ENCODE peak calls at places on chromosome 9, in ten cellular contexts. One of them, this sample, is unnamed.

GRCh38 chr9:136118061-136118366 is 661 bp downstream of the TMEM250 start:
- DNase-seq in heart right ventricle: peak
- DNase-seq in IMR-90: no peak
- DNase-seq in HFF-Myc: no peak
- DNase-seq in effector memory CD4-positive, alpha-beta T cell: no peak
- DNase-seq in H7: peak
- DNase-seq in lung: no peak
- DNase-seq in A549: no peak
- DNase-seq in CD4-positive, CD25-positive, alpha-beta regulatory T cell: no peak
- DNase-seq in astrocyte of the spinal cord: no peak
- DNase-seq in this sample: no peak

GRCh38 chr9:69433426-69433825 is 108.4 kb downstream of the ENTREP1 start:
- DNase-seq in heart right ventricle: no peak
- DNase-seq in IMR-90: peak
- DNase-seq in HFF-Myc: peak
- DNase-seq in effector memory CD4-positive, alpha-beta T cell: no peak
- DNase-seq in H7: no peak
- DNase-seq in lung: no peak
- DNase-seq in A549: no peak
- DNase-seq in CD4-positive, CD25-positive, alpha-beta regulatory T cell: no peak
- DNase-seq in astrocyte of the spinal cord: no peak
- DNase-seq in this sample: no peak

GRCh38 chr9:116154334-116154975 is 864 bp downstream of the PAPPA start:
- DNase-seq in heart right ventricle: peak
- DNase-seq in IMR-90: no peak
- DNase-seq in HFF-Myc: no peak
- DNase-seq in effector memory CD4-positive, alpha-beta T cell: no peak
- DNase-seq in H7: peak
- DNase-seq in lung: no peak
- DNase-seq in A549: no peak
- DNase-seq in CD4-positive, CD25-positive, alpha-beta regulatory T cell: no peak
- DNase-seq in astrocyte of the spinal cord: no peak
- DNase-seq in this sample: no peak

GRCh38 chr9:86034863-86035734 is 64.3 kb downstream of the GOLM1 start:
- DNase-seq in heart right ventricle: no peak
- DNase-seq in IMR-90: peak
- DNase-seq in HFF-Myc: no peak
- DNase-seq in effector memory CD4-positive, alpha-beta T cell: no peak
- DNase-seq in H7: peak
- DNase-seq in lung: no peak
- DNase-seq in A549: peak
- DNase-seq in CD4-positive, CD25-positive, alpha-beta regulatory T cell: no peak
- DNase-seq in astrocyte of the spinal cord: peak
- DNase-seq in this sample: peak

GRCh38 chr9:121472361-121472910 is 27.2 kb downstream of the GGTA1 start:
- DNase-seq in heart right ventricle: no peak
- DNase-seq in IMR-90: no peak
- DNase-seq in HFF-Myc: no peak
- DNase-seq in effector memory CD4-positive, alpha-beta T cell: no peak
- DNase-seq in H7: no peak
- DNase-seq in lung: no peak
- DNase-seq in A549: no peak
- DNase-seq in CD4-positive, CD25-positive, alpha-beta regulatory T cell: no peak
- DNase-seq in astrocyte of the spinal cord: no peak
- DNase-seq in this sample: no peak

GRCh38 chr9:124813496-124814177 is 36.7 kb downstream of the OLFML2A start:
- DNase-seq in heart right ventricle: no peak
- DNase-seq in IMR-90: no peak
- DNase-seq in HFF-Myc: no peak
- DNase-seq in effector memory CD4-positive, alpha-beta T cell: no peak
- DNase-seq in H7: no peak
- DNase-seq in lung: no peak
- DNase-seq in A549: no peak
- DNase-seq in CD4-positive, CD25-positive, alpha-beta regulatory T cell: no peak
- DNase-seq in astrocyte of the spinal cord: peak
- DNase-seq in this sample: no peak

GRCh38 chr9:130756460-130757152 is 63.0 kb downstream of the EXOSC2 start:
- DNase-seq in heart right ventricle: no peak
- DNase-seq in IMR-90: no peak
- DNase-seq in HFF-Myc: no peak
- DNase-seq in effector memory CD4-positive, alpha-beta T cell: no peak
- DNase-seq in H7: peak
- DNase-seq in lung: no peak
- DNase-seq in A549: no peak
- DNase-seq in CD4-positive, CD25-positive, alpha-beta regulatory T cell: no peak
- DNase-seq in astrocyte of the spinal cord: no peak
- DNase-seq in this sample: no peak

GRCh38 chr9:121912812-121913627 is 180.1 kb downstream of the TTLL11 start:
- DNase-seq in heart right ventricle: no peak
- DNase-seq in IMR-90: peak
- DNase-seq in HFF-Myc: no peak
- DNase-seq in effector memory CD4-positive, alpha-beta T cell: no peak
- DNase-seq in H7: no peak
- DNase-seq in lung: no peak
- DNase-seq in A549: peak
- DNase-seq in CD4-positive, CD25-positive, alpha-beta regulatory T cell: no peak
- DNase-seq in astrocyte of the spinal cord: no peak
- DNase-seq in this sample: no peak

GRCh38 chr9:111483419-111483861 is 743 bp downstream of the ECPAS start:
- DNase-seq in heart right ventricle: peak
- DNase-seq in IMR-90: no peak
- DNase-seq in HFF-Myc: no peak
- DNase-seq in effector memory CD4-positive, alpha-beta T cell: peak
- DNase-seq in H7: peak
- DNase-seq in lung: peak
- DNase-seq in A549: no peak
- DNase-seq in CD4-positive, CD25-positive, alpha-beta regulatory T cell: peak
- DNase-seq in astrocyte of the spinal cord: peak
- DNase-seq in this sample: no peak

GRCh38 chr9:27548055-27548741 is 18.6 kb upstream of the MOB3B start:
- DNase-seq in heart right ventricle: no peak
- DNase-seq in IMR-90: peak
- DNase-seq in HFF-Myc: no peak
- DNase-seq in effector memory CD4-positive, alpha-beta T cell: no peak
- DNase-seq in H7: peak
- DNase-seq in lung: no peak
- DNase-seq in A549: peak
- DNase-seq in CD4-positive, CD25-positive, alpha-beta regulatory T cell: no peak
- DNase-seq in astrocyte of the spinal cord: peak
- DNase-seq in this sample: no peak

GRCh38 chr9:72322259-72322658 is 42.7 kb downstream of the ZFAND5 start:
- DNase-seq in heart right ventricle: no peak
- DNase-seq in IMR-90: peak
- DNase-seq in HFF-Myc: no peak
- DNase-seq in effector memory CD4-positive, alpha-beta T cell: no peak
- DNase-seq in H7: no peak
- DNase-seq in lung: no peak
- DNase-seq in A549: no peak
- DNase-seq in CD4-positive, CD25-positive, alpha-beta regulatory T cell: no peak
- DNase-seq in astrocyte of the spinal cord: no peak
- DNase-seq in this sample: no peak

GRCh38 chr9:136542246-136543041 is 3.4 kb downstream of the NOTCH1 start:
- DNase-seq in heart right ventricle: no peak
- DNase-seq in IMR-90: no peak
- DNase-seq in HFF-Myc: no peak
- DNase-seq in effector memory CD4-positive, alpha-beta T cell: no peak
- DNase-seq in H7: peak
- DNase-seq in lung: no peak
- DNase-seq in A549: no peak
- DNase-seq in CD4-positive, CD25-positive, alpha-beta regulatory T cell: no peak
- DNase-seq in astrocyte of the spinal cord: no peak
- DNase-seq in this sample: no peak

GRCh38 chr9:37486616-37487544 is 1.1 kb downstream of the POLR1E start:
- DNase-seq in heart right ventricle: no peak
- DNase-seq in IMR-90: peak
- DNase-seq in HFF-Myc: no peak
- DNase-seq in effector memory CD4-positive, alpha-beta T cell: no peak
- DNase-seq in H7: no peak
- DNase-seq in lung: no peak
- DNase-seq in A549: no peak
- DNase-seq in CD4-positive, CD25-positive, alpha-beta regulatory T cell: no peak
- DNase-seq in astrocyte of the spinal cord: peak
- DNase-seq in this sample: peak

GRCh38 chr9:87433853-87434252 is 63.8 kb upstream of the DAPK1 start:
- DNase-seq in heart right ventricle: no peak
- DNase-seq in IMR-90: no peak
- DNase-seq in HFF-Myc: no peak
- DNase-seq in effector memory CD4-positive, alpha-beta T cell: no peak
- DNase-seq in H7: no peak
- DNase-seq in lung: no peak
- DNase-seq in A549: no peak
- DNase-seq in CD4-positive, CD25-positive, alpha-beta regulatory T cell: no peak
- DNase-seq in astrocyte of the spinal cord: no peak
- DNase-seq in this sample: peak

GRCh38 chr9:110156902-110157301 is 51.1 kb downstream of the C9orf152 start:
- DNase-seq in heart right ventricle: no peak
- DNase-seq in IMR-90: no peak
- DNase-seq in HFF-Myc: peak
- DNase-seq in effector memory CD4-positive, alpha-beta T cell: peak
- DNase-seq in H7: no peak
- DNase-seq in lung: no peak
- DNase-seq in A549: no peak
- DNase-seq in CD4-positive, CD25-positive, alpha-beta regulatory T cell: no peak
- DNase-seq in astrocyte of the spinal cord: peak
- DNase-seq in this sample: no peak

GRCh38 chr9:110152704-110153374 is 55.1 kb downstream of the C9orf152 start:
- DNase-seq in heart right ventricle: no peak
- DNase-seq in IMR-90: peak
- DNase-seq in HFF-Myc: peak
- DNase-seq in effector memory CD4-positive, alpha-beta T cell: no peak
- DNase-seq in H7: peak
- DNase-seq in lung: no peak
- DNase-seq in A549: peak
- DNase-seq in CD4-positive, CD25-positive, alpha-beta regulatory T cell: no peak
- DNase-seq in astrocyte of the spinal cord: peak
- DNase-seq in this sample: no peak

GRCh38 chr9:110155744-110156143 is 52.2 kb downstream of the C9orf152 start:
- DNase-seq in heart right ventricle: no peak
- DNase-seq in IMR-90: no peak
- DNase-seq in HFF-Myc: no peak
- DNase-seq in effector memory CD4-positive, alpha-beta T cell: no peak
- DNase-seq in H7: no peak
- DNase-seq in lung: no peak
- DNase-seq in A549: no peak
- DNase-seq in CD4-positive, CD25-positive, alpha-beta regulatory T cell: no peak
- DNase-seq in astrocyte of the spinal cord: no peak
- DNase-seq in this sample: no peak

GRCh38 chr9:110156416-110156815 is 51.5 kb downstream of the C9orf152 start:
- DNase-seq in heart right ventricle: no peak
- DNase-seq in IMR-90: no peak
- DNase-seq in HFF-Myc: no peak
- DNase-seq in effector memory CD4-positive, alpha-beta T cell: no peak
- DNase-seq in H7: no peak
- DNase-seq in lung: no peak
- DNase-seq in A549: no peak
- DNase-seq in CD4-positive, CD25-positive, alpha-beta regulatory T cell: no peak
- DNase-seq in astrocyte of the spinal cord: no peak
- DNase-seq in this sample: no peak

DNA sequence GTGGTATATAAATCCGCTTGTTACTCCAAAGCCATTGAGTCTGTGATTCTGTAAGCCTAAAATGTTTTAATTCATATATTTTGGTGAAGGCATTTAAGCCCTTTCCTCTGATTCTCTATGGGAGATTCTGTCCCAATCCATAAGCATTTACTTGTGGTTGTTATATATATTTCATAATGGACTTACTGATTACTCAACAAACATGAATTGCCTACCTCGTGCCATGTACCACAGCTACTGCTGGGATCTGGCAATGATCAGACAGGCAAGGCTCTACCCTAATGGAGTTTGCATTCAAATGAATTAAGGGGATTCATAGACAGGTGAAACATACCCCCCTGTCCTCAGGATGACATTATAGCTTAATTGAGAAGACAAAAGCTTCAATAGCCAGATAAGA is 54.5 kb downstream of the C9orf152 start:
- DNase-seq in heart right ventricle: no peak
- DNase-seq in IMR-90: no peak
- DNase-seq in HFF-Myc: no peak
- DNase-seq in effector memory CD4-positive, alpha-beta T cell: no peak
- DNase-seq in H7: no peak
- DNase-seq in lung: no peak
- DNase-seq in A549: no peak
- DNase-seq in CD4-positive, CD25-positive, alpha-beta regulatory T cell: no peak
- DNase-seq in astrocyte of the spinal cord: no peak
- DNase-seq in this sample: no peak
- H3K4me3 ChIP-seq in heart right ventricle: no peak
- H3K4me3 ChIP-seq in IMR-90: no peak
- H3K4me3 ChIP-seq in HFF-Myc: no peak
- H3K4me3 ChIP-seq in effector memory CD4-positive, alpha-beta T cell: no peak
- H3K4me3 ChIP-seq in H7: no peak
- H3K4me3 ChIP-seq in lung: no peak
- H3K4me3 ChIP-seq in A549: no peak
- H3K4me3 ChIP-seq in CD4-positive, CD25-positive, alpha-beta regulatory T cell: no peak
- H3K4me3 ChIP-seq in astrocyte of the spinal cord: no peak
- H3K4me3 ChIP-seq in this sample: no peak

GRCh38 chr9:83027153-83027867 is 35.6 kb downstream of the RASEF start:
- DNase-seq in heart right ventricle: no peak
- DNase-seq in IMR-90: peak
- DNase-seq in HFF-Myc: peak
- DNase-seq in effector memory CD4-positive, alpha-beta T cell: no peak
- DNase-seq in H7: no peak
- DNase-seq in lung: no peak
- DNase-seq in A549: peak
- DNase-seq in CD4-positive, CD25-positive, alpha-beta regulatory T cell: no peak
- DNase-seq in astrocyte of the spinal cord: peak
- DNase-seq in this sample: peak
- H3K4me3 ChIP-seq in heart right ventricle: no peak
- H3K4me3 ChIP-seq in IMR-90: no peak
- H3K4me3 ChIP-seq in HFF-Myc: no peak
- H3K4me3 ChIP-seq in effector memory CD4-positive, alpha-beta T cell: no peak
- H3K4me3 ChIP-seq in H7: no peak
- H3K4me3 ChIP-seq in lung: no peak
- H3K4me3 ChIP-seq in A549: peak
- H3K4me3 ChIP-seq in CD4-positive, CD25-positive, alpha-beta regulatory T cell: no peak
- H3K4me3 ChIP-seq in astrocyte of the spinal cord: no peak
- H3K4me3 ChIP-seq in this sample: no peak

DNA sequence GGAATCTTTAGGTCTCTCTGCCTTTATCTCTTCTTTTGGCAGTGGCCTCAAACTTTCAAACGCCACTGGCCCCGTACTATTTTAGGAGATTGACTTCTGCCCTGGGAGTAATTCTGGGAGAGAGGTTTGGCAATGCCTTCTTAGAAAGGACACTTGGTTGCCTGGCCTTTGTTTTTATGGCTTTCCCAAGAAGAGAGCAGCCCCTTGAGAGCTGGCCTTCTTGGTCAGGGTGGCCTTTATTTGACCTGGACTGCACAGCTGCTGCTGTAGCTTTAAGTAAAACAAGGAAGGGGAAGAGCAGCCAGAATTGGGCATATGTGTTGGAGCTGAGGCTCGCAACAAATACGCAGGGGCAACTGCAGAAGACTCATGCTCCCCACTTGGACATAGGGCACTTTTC is 60.8 kb downstream of the PTPN3 start:
- DNase-seq in heart right ventricle: no peak
- DNase-seq in IMR-90: no peak
- DNase-seq in HFF-Myc: no peak
- DNase-seq in effector memory CD4-positive, alpha-beta T cell: no peak
- DNase-seq in H7: no peak
- DNase-seq in lung: no peak
- DNase-seq in A549: no peak
- DNase-seq in CD4-positive, CD25-positive, alpha-beta regulatory T cell: no peak
- DNase-seq in astrocyte of the spinal cord: no peak
- DNase-seq in this sample: no peak
- H3K4me3 ChIP-seq in heart right ventricle: no peak
- H3K4me3 ChIP-seq in IMR-90: no peak
- H3K4me3 ChIP-seq in HFF-Myc: no peak
- H3K4me3 ChIP-seq in effector memory CD4-positive, alpha-beta T cell: no peak
- H3K4me3 ChIP-seq in H7: no peak
- H3K4me3 ChIP-seq in lung: no peak
- H3K4me3 ChIP-seq in A549: no peak
- H3K4me3 ChIP-seq in CD4-positive, CD25-positive, alpha-beta regulatory T cell: no peak
- H3K4me3 ChIP-seq in astrocyte of the spinal cord: no peak
- H3K4me3 ChIP-seq in this sample: no peak

GRCh38 chr9:21395778-21396717 is 10.8 kb upstream of the IFNA2 start:
- DNase-seq in heart right ventricle: peak
- DNase-seq in IMR-90: no peak
- DNase-seq in HFF-Myc: no peak
- DNase-seq in effector memory CD4-positive, alpha-beta T cell: peak
- DNase-seq in H7: peak
- DNase-seq in lung: no peak
- DNase-seq in A549: peak
- DNase-seq in CD4-positive, CD25-positive, alpha-beta regulatory T cell: peak
- DNase-seq in astrocyte of the spinal cord: peak
- DNase-seq in this sample: no peak
- H3K4me3 ChIP-seq in heart right ventricle: peak
- H3K4me3 ChIP-seq in IMR-90: peak
- H3K4me3 ChIP-seq in HFF-Myc: peak
- H3K4me3 ChIP-seq in effector memory CD4-positive, alpha-beta T cell: peak
- H3K4me3 ChIP-seq in H7: peak
- H3K4me3 ChIP-seq in lung: peak
- H3K4me3 ChIP-seq in A549: peak
- H3K4me3 ChIP-seq in CD4-positive, CD25-positive, alpha-beta regulatory T cell: peak
- H3K4me3 ChIP-seq in astrocyte of the spinal cord: peak
- H3K4me3 ChIP-seq in this sample: peak

This sample was measured in retinal pigment epithelial cell.